ENCODE peak calls at places on chromosomes 5 and 9, in seven cellular contexts. One of them, this sample, is unnamed.

GRCh38 chr5:137669796-137670195 is 66.1 kb downstream of the KLHL3 start:
- DNase-seq in H1: no peak
- DNase-seq in SK-N-SH: no peak
- DNase-seq in HCT116: no peak
- DNase-seq in K562: no peak
- DNase-seq in HepG2: no peak
- DNase-seq in GM12878: no peak
- DNase-seq in this sample: no peak

GRCh38 chr9:2583308-2584013 is 38.1 kb upstream of the VLDLR start:
- DNase-seq in H1: no peak
- DNase-seq in SK-N-SH: no peak
- DNase-seq in HCT116: no peak
- DNase-seq in K562: peak; percentile 4
- DNase-seq in HepG2: no peak
- DNase-seq in GM12878: no peak
- DNase-seq in this sample: no peak

GRCh38 chr5:15013654-15014463 is 142.3 kb upstream of the ANKH start:
- DNase-seq in H1: no peak
- DNase-seq in SK-N-SH: peak; percentile 62
- DNase-seq in HCT116: peak; percentile 58
- DNase-seq in K562: peak; percentile 41
- DNase-seq in HepG2: peak; percentile 75
- DNase-seq in GM12878: no peak
- DNase-seq in this sample: peak; percentile 76

GRCh38 chr5:24389968-24390367 is 254.8 kb downstream of the CDH10 start:
- DNase-seq in H1: no peak
- DNase-seq in SK-N-SH: no peak
- DNase-seq in HCT116: no peak
- DNase-seq in K562: no peak
- DNase-seq in HepG2: peak; percentile 37
- DNase-seq in GM12878: no peak
- DNase-seq in this sample: no peak

GRCh38 chr5:96615223-96615622 is 47.0 kb upstream of the CAST start:
- DNase-seq in H1: no peak
- DNase-seq in SK-N-SH: no peak
- DNase-seq in HCT116: no peak
- DNase-seq in K562: no peak
- DNase-seq in HepG2: no peak
- DNase-seq in GM12878: no peak
- DNase-seq in this sample: no peak

GRCh38 chr9:114687034-114687433 is 5.0 kb upstream of the TEX48 start:
- DNase-seq in H1: no peak
- DNase-seq in SK-N-SH: no peak
- DNase-seq in HCT116: no peak
- DNase-seq in K562: no peak
- DNase-seq in HepG2: no peak
- DNase-seq in GM12878: no peak
- DNase-seq in this sample: no peak

GRCh38 chr5:3929799-3930198 is 334.2 kb downstream of the IRX1 start:
- DNase-seq in H1: no peak
- DNase-seq in SK-N-SH: no peak
- DNase-seq in HCT116: no peak
- DNase-seq in K562: no peak
- DNase-seq in HepG2: no peak
- DNase-seq in GM12878: no peak
- DNase-seq in this sample: no peak

GRCh38 chr9:38160613-38161215 is 91.7 kb upstream of the SHB start:
- DNase-seq in H1: peak; percentile 87
- DNase-seq in SK-N-SH: peak; percentile 52
- DNase-seq in HCT116: peak; percentile 69
- DNase-seq in K562: peak; percentile 89
- DNase-seq in HepG2: peak; percentile 57
- DNase-seq in GM12878: no peak
- DNase-seq in this sample: no peak

GRCh38 chr5:79346420-79346824 is 110.5 kb downstream of the JMY start:
- DNase-seq in H1: no peak
- DNase-seq in SK-N-SH: no peak
- DNase-seq in HCT116: peak; percentile 56
- DNase-seq in K562: peak; percentile 59
- DNase-seq in HepG2: no peak
- DNase-seq in GM12878: no peak
- DNase-seq in this sample: no peak

GRCh38 chr9:136353757-136354488 is 9.6 kb downstream of the DNLZ start:
- DNase-seq in H1: no peak
- DNase-seq in SK-N-SH: no peak
- DNase-seq in HCT116: no peak
- DNase-seq in K562: peak; percentile 37
- DNase-seq in HepG2: no peak
- DNase-seq in GM12878: no peak
- DNase-seq in this sample: no peak

GRCh38 chr9:136353088-136353487 is 10.5 kb downstream of the DNLZ start:
- DNase-seq in H1: no peak
- DNase-seq in SK-N-SH: no peak
- DNase-seq in HCT116: no peak
- DNase-seq in K562: no peak
- DNase-seq in HepG2: no peak
- DNase-seq in GM12878: no peak
- DNase-seq in this sample: no peak

GRCh38 chr9:136355616-136356557 is 7.7 kb downstream of the DNLZ start:
- DNase-seq in H1: no peak
- DNase-seq in SK-N-SH: no peak
- DNase-seq in HCT116: no peak
- DNase-seq in K562: peak; percentile 49
- DNase-seq in HepG2: no peak
- DNase-seq in GM12878: no peak
- DNase-seq in this sample: no peak

GRCh38 chr9:136352682-136353081 is 10.9 kb downstream of the DNLZ start:
- DNase-seq in H1: no peak
- DNase-seq in SK-N-SH: no peak
- DNase-seq in HCT116: no peak
- DNase-seq in K562: peak; percentile 44
- DNase-seq in HepG2: no peak
- DNase-seq in GM12878: no peak
- DNase-seq in this sample: no peak

DNA sequence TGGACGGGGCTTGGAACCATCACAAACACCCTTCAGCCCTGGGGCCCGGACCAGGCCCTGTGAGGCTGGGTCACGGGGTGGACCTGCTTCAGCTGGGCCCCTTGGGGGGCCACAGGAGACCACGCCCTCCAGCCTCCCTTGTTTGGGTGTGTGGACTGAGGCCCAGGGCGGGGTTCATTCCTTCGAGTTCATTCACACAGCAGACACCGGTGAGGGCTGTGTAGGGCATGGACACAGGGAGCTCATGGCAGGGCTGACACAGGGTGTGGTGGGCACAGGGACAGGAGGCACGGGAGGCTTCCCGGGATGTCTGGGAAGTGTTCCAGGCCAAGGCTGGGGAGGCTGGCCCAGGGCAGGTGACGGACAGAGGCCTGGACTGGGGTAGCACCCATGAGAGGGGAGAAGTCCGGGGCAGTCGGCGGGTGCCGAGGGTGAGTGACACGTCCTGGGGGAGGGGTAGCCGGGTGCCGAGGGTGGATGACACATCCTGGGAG is 8.9 kb downstream of the DNLZ start:
- DNase-seq in H1: no peak
- DNase-seq in SK-N-SH: no peak
- DNase-seq in HCT116: no peak
- DNase-seq in K562: peak; percentile 61
- DNase-seq in HepG2: no peak
- DNase-seq in GM12878: no peak
- DNase-seq in this sample: no peak
- TF ChIP-seq JUND in H1: no peak
- TF ChIP-seq JUND in SK-N-SH: no peak
- TF ChIP-seq JUND in HCT116: no peak
- TF ChIP-seq JUND in K562: no peak
- TF ChIP-seq JUND in HepG2: no peak
- TF ChIP-seq JUND in GM12878: no peak
- TF ChIP-seq JUND in this sample: no peak

GRCh38 chr5:39053189-39053588 is 21.0 kb downstream of the RICTOR start:
- DNase-seq in H1: no peak
- DNase-seq in SK-N-SH: no peak
- DNase-seq in HCT116: no peak
- DNase-seq in K562: no peak
- DNase-seq in HepG2: no peak
- DNase-seq in GM12878: no peak
- DNase-seq in this sample: no peak

GRCh38 chr5:39052141-39052540 is 22.1 kb downstream of the RICTOR start:
- DNase-seq in H1: no peak
- DNase-seq in SK-N-SH: no peak
- DNase-seq in HCT116: no peak
- DNase-seq in K562: no peak
- DNase-seq in HepG2: no peak
- DNase-seq in GM12878: no peak
- DNase-seq in this sample: no peak

GRCh38 chr5:39055027-39055759 is 19.0 kb downstream of the RICTOR start:
- DNase-seq in H1: no peak
- DNase-seq in SK-N-SH: no peak
- DNase-seq in HCT116: no peak
- DNase-seq in K562: no peak
- DNase-seq in HepG2: no peak
- DNase-seq in GM12878: no peak
- DNase-seq in this sample: no peak

GRCh38 chr5:39049298-39049697 is 24.9 kb downstream of the RICTOR start:
- DNase-seq in H1: no peak
- DNase-seq in SK-N-SH: no peak
- DNase-seq in HCT116: no peak
- DNase-seq in K562: no peak
- DNase-seq in HepG2: no peak
- DNase-seq in GM12878: no peak
- DNase-seq in this sample: peak; percentile 7
- TF ChIP-seq JUND in H1: no peak
- TF ChIP-seq JUND in SK-N-SH: no peak
- TF ChIP-seq JUND in HCT116: no peak
- TF ChIP-seq JUND in K562: no peak
- TF ChIP-seq JUND in HepG2: no peak
- TF ChIP-seq JUND in GM12878: no peak
- TF ChIP-seq JUND in this sample: no peak

GRCh38 chr9:124260769-124261603 is 3.2 kb downstream of the NEK6 start:
- DNase-seq in H1: no peak
- DNase-seq in SK-N-SH: no peak
- DNase-seq in HCT116: no peak
- DNase-seq in K562: no peak
- DNase-seq in HepG2: peak; percentile 61
- DNase-seq in GM12878: no peak
- DNase-seq in this sample: peak; percentile 50

GRCh38 chr9:124261787-124262595 is 4.2 kb downstream of the NEK6 start:
- DNase-seq in H1: no peak
- DNase-seq in SK-N-SH: no peak
- DNase-seq in HCT116: no peak
- DNase-seq in K562: no peak
- DNase-seq in HepG2: no peak
- DNase-seq in GM12878: no peak
- DNase-seq in this sample: no peak

GRCh38 chr9:124263800-124264426 is 6.2 kb downstream of the NEK6 start:
- DNase-seq in H1: no peak
- DNase-seq in SK-N-SH: no peak
- DNase-seq in HCT116: no peak
- DNase-seq in K562: no peak
- DNase-seq in HepG2: peak; percentile 65
- DNase-seq in GM12878: no peak
- DNase-seq in this sample: no peak

GRCh38 chr9:124263158-124263557 is 5.4 kb downstream of the NEK6 start:
- DNase-seq in H1: no peak
- DNase-seq in SK-N-SH: no peak
- DNase-seq in HCT116: no peak
- DNase-seq in K562: no peak
- DNase-seq in HepG2: no peak
- DNase-seq in GM12878: no peak
- DNase-seq in this sample: no peak

DNA sequence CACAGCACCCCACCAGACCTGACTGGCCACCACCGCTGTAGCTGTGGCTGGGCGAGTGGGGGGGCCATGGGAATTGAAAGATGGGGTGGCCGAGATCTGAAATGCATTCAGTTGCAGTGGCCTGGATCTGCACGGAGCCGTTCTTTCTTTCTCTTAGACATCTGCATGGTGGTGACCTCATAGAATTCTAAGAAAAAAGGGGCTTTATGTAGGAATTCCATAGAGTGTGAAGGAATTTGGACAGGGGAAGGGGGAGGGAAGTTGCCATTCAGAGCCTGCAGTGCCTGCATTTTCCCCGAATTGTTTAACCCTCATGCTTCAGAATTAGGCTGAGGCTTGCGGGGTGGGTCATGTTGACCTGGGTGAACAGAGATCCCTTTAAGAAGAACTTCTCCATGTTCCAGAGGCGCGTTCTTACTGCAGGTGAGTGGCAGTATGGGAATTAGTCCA is 4.9 kb downstream of the NEK6 start:
- DNase-seq in H1: no peak
- DNase-seq in SK-N-SH: no peak
- DNase-seq in HCT116: no peak
- DNase-seq in K562: no peak
- DNase-seq in HepG2: no peak
- DNase-seq in GM12878: no peak
- DNase-seq in this sample: no peak
- TF ChIP-seq JUND in H1: no peak
- TF ChIP-seq JUND in SK-N-SH: no peak
- TF ChIP-seq JUND in HCT116: no peak
- TF ChIP-seq JUND in K562: no peak
- TF ChIP-seq JUND in HepG2: no peak
- TF ChIP-seq JUND in GM12878: no peak
- TF ChIP-seq JUND in this sample: no peak

GRCh38 chr5:61281686-61282085 is 50.4 kb upstream of the ZSWIM6 start:
- DNase-seq in H1: no peak
- DNase-seq in SK-N-SH: no peak
- DNase-seq in HCT116: no peak
- DNase-seq in K562: peak; percentile 8
- DNase-seq in HepG2: no peak
- DNase-seq in GM12878: no peak
- DNase-seq in this sample: no peak

GRCh38 chr5:61280205-61280604 is 51.9 kb upstream of the ZSWIM6 start:
- DNase-seq in H1: no peak
- DNase-seq in SK-N-SH: no peak
- DNase-seq in HCT116: peak; percentile 33
- DNase-seq in K562: no peak
- DNase-seq in HepG2: no peak
- DNase-seq in GM12878: no peak
- DNase-seq in this sample: peak; percentile 34

GRCh38 chr5:61280766-61281427 is 51.2 kb upstream of the ZSWIM6 start:
- DNase-seq in H1: no peak
- DNase-seq in SK-N-SH: no peak
- DNase-seq in HCT116: no peak
- DNase-seq in K562: no peak
- DNase-seq in HepG2: no peak
- DNase-seq in GM12878: no peak
- DNase-seq in this sample: peak; percentile 75

GRCh38 chr5:61277781-61278180 is 54.3 kb upstream of the ZSWIM6 start:
- DNase-seq in H1: no peak
- DNase-seq in SK-N-SH: no peak
- DNase-seq in HCT116: no peak
- DNase-seq in K562: no peak
- DNase-seq in HepG2: no peak
- DNase-seq in GM12878: no peak
- DNase-seq in this sample: no peak

DNA sequence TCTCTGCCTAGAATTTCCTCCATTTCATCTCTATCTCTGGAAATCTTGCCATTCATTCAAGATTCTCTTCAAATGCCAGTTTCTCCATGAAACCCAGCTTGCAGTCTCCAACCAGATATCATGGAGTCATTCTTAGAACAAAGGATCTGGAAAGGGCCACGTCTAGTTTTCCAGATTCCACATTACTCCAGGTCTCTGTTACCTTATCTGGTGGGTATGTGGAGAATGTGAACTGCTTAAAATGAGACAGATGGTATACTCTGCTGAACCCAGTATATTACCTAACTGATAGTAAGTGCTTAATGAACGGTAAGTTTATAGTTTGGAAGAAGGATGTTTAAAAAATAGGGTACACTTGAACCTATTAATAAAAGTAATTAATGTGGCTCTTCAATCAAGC is 52.3 kb upstream of the ZSWIM6 start:
- DNase-seq in H1: no peak
- DNase-seq in SK-N-SH: no peak
- DNase-seq in HCT116: no peak
- DNase-seq in K562: no peak
- DNase-seq in HepG2: no peak
- DNase-seq in GM12878: no peak
- DNase-seq in this sample: no peak
- TF ChIP-seq JUND in H1: no peak
- TF ChIP-seq JUND in SK-N-SH: no peak
- TF ChIP-seq JUND in HCT116: no peak
- TF ChIP-seq JUND in K562: no peak
- TF ChIP-seq JUND in HepG2: no peak
- TF ChIP-seq JUND in GM12878: no peak
- TF ChIP-seq JUND in this sample: no peak